ENCODE peak calls at places on chromosomes 1 and 21, in six cellular contexts. Q, B, T, F, V and W are unnamed samples.

GRCh38 chr1:28067523-28068090 is 20.8 kb downstream of the EYA3 start:
- DNase-seq in Q (no peak), B (no peak), T (no peak), F (no peak), V (no peak), W (no peak)

GRCh38 chr1:209692745-209693504 is 11.7 kb upstream of the HSD11B1 start:
- DNase-seq in Q (peak; percentile 72), B (peak; percentile 90), T (peak; percentile 79), F (peak; percentile 64), V (peak; percentile 68), W (peak; percentile 39)

GRCh38 chr1:109482796-109483638 is 688 bp upstream of the ATXN7L2 start:
- DNase-seq in Q (no peak), B (no peak), T (no peak), F (peak; percentile 50), V (no peak), W (peak; percentile 33)

GRCh38 chr1:54199151-54199764 is 572 bp downstream of the CYB5RL start:
- DNase-seq in Q (no peak), B (no peak), T (no peak), F (no peak), V (no peak), W (no peak)

GRCh38 chr1:230337266-230337665 is 88.9 kb downstream of the PGBD5 start:
- DNase-seq in Q (no peak), B (no peak), T (no peak), F (no peak), V (no peak), W (no peak)

GRCh38 chr1:54926955-54927354 is 40.0 kb upstream of the DHCR24 start:
- DNase-seq in Q (no peak), B (no peak), T (no peak), F (no peak), V (no peak), W (no peak)

GRCh38 chr21:42148097-42148496 is 70.8 kb upstream of the ABCG1 start:
- DNase-seq in Q (no peak), B (no peak), T (no peak), F (no peak), V (no peak), W (peak; percentile 8)

GRCh38 chr21:31656199-31657095 is 3.0 kb upstream of the SOD1 start:
- DNase-seq in Q (no peak), B (no peak), T (no peak), F (no peak), V (no peak), W (no peak)

GRCh38 chr1:14955402-14955801 is 198.1 kb upstream of the TMEM51 start:
- DNase-seq in Q (no peak), B (no peak), T (no peak), F (no peak), V (no peak), W (no peak)

GRCh38 chr1:67791686-67792475 is 41.4 kb downstream of the GNG12 start:
- DNase-seq in Q (no peak), B (no peak), T (no peak), F (no peak), V (no peak), W (no peak)

GRCh38 chr1:153735090-153735420 is 7.2 kb downstream of the INTS3 start:
- DNase-seq in Q (no peak), B (no peak), T (no peak), F (no peak), V (no peak), W (no peak)

GRCh38 chr1:208335386-208335785 is 91.2 kb upstream of the PLXNA2 start:
- DNase-seq in Q (no peak), B (no peak), T (no peak), F (no peak), V (no peak), W (no peak)

GRCh38 chr1:77504986-77505385 is 177.5 kb downstream of the ZZZ3 start:
- DNase-seq in Q (no peak), B (no peak), T (no peak), F (no peak), V (no peak), W (no peak)

GRCh38 chr1:151371744-151372410 is 628 bp downstream of the SELENBP1 start:
- DNase-seq in Q (no peak), B (peak; percentile 24), T (peak; percentile 75), F (no peak), V (peak; percentile 63), W (no peak)

GRCh38 chr1:71039666-71040262 is 7.9 kb downstream of the PTGER3 start:
- DNase-seq in Q (no peak), B (no peak), T (no peak), F (no peak), V (no peak), W (no peak)

GRCh38 chr1:176691251-176692228 is 228.6 kb downstream of the PAPPA2 start:
- DNase-seq in Q (peak; percentile 47), B (peak; percentile 40), T (peak; percentile 44), F (no peak), V (no peak), W (no peak)

GRCh38 chr1:89545264-89546038 is 20.8 kb downstream of the LRRC8B start:
- DNase-seq in Q (peak; percentile 16), B (no peak), T (no peak), F (no peak), V (no peak), W (no peak)

GRCh38 chr1:201119206-201119814 is 7.1 kb upstream of the CACNA1S start:
- DNase-seq in Q (peak; percentile 39), B (peak; percentile 60), T (peak; percentile 31), F (peak; percentile 24), V (no peak), W (peak; percentile 33)

GRCh38 chr1:151542710-151543129 is 2.6 kb downstream of the TUFT1 start:
- DNase-seq in Q (no peak), B (no peak), T (no peak), F (no peak), V (no peak), W (no peak)

GRCh38 chr1:102834688-102835320 is 273.5 kb downstream of the COL11A1 start:
- DNase-seq in Q (no peak), B (no peak), T (no peak), F (no peak), V (no peak), W (no peak)

GRCh38 chr1:229199261-229199850 is 71.6 kb upstream of the RAB4A start:
- DNase-seq in Q (no peak), B (peak; percentile 73), T (no peak), F (no peak), V (no peak), W (no peak)

GRCh38 chr1:100358210-100358609 is 5.9 kb downstream of the CDC14A start:
- DNase-seq in Q (no peak), B (no peak), T (no peak), F (no peak), V (no peak), W (no peak)
- TF ChIP-seq CTCF in Q (peak; percentile 58), B (peak; percentile 31), T (no peak), F (peak; percentile 44), V (peak; percentile 41), W (no peak)

GRCh38 chr1:17516303-17517214 is 22.9 kb upstream of the ARHGEF10L start:
- DNase-seq in Q (no peak), B (no peak), T (peak; percentile 86), F (no peak), V (no peak), W (no peak)
- TF ChIP-seq CTCF in Q (no peak), B (no peak), T (no peak), F (no peak), V (no peak), W (no peak)

DNA sequence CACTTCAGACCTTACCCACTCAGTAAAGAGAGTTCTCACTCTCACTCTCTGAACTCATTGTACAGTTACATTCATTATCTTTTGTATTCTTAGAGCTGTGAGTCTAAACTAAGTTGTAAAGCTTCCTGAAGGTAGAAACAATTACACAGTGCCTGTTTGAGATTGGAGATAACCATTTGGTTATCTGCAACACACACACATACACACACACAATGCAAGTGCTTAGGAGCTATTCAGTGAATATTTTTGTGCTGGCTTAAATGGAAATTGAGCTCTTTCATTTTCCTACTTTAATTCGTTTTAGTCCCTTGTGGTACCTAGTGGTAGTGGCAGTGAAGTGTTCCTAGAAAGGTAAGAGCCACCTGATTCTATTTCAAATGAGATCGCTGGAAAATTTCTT is 19.9 kb downstream of the KPNA6 start:
- DNase-seq in Q (no peak), B (no peak), T (no peak), F (no peak), V (no peak), W (no peak)
- TF ChIP-seq CTCF in Q (peak; percentile 30), B (no peak), T (no peak), F (peak; percentile 22), V (no peak), W (no peak)

GRCh38 chr1:6612641-6613360 is 730 bp upstream of the PHF13 start:
- DNase-seq in Q (no peak), B (peak; percentile 49), T (peak; percentile 69), F (peak; percentile 34), V (peak; percentile 36), W (no peak)
- TF ChIP-seq CTCF in Q (no peak), B (no peak), T (no peak), F (no peak), V (no peak), W (no peak)

GRCh38 chr1:94820918-94821317 is 761 bp downstream of the SLC44A3 start:
- DNase-seq in Q (no peak), B (no peak), T (no peak), F (no peak), V (no peak), W (no peak)

GRCh38 chr1:94819584-94819944 is 593 bp upstream of the SLC44A3 start:
- DNase-seq in Q (no peak), B (peak; percentile 11), T (no peak), F (no peak), V (no peak), W (no peak)

GRCh38 chr1:94821636-94822305 is 1.6 kb downstream of the SLC44A3 start:
- DNase-seq in Q (no peak), B (no peak), T (no peak), F (no peak), V (no peak), W (no peak)

GRCh38 chr1:94817697-94818096 is 2.5 kb upstream of the SLC44A3 start:
- DNase-seq in Q (no peak), B (no peak), T (no peak), F (no peak), V (no peak), W (no peak)

GRCh38 chr1:94819945-94820746 is at the start of gene SLC44A3:
- DNase-seq in Q (no peak), B (peak; percentile 75), T (peak; percentile 65), F (peak; percentile 59), V (peak; percentile 45), W (no peak)
- TF ChIP-seq CTCF in Q (no peak), B (no peak), T (peak; percentile 33), F (peak; percentile 30), V (peak; percentile 54), W (no peak)

DNA sequence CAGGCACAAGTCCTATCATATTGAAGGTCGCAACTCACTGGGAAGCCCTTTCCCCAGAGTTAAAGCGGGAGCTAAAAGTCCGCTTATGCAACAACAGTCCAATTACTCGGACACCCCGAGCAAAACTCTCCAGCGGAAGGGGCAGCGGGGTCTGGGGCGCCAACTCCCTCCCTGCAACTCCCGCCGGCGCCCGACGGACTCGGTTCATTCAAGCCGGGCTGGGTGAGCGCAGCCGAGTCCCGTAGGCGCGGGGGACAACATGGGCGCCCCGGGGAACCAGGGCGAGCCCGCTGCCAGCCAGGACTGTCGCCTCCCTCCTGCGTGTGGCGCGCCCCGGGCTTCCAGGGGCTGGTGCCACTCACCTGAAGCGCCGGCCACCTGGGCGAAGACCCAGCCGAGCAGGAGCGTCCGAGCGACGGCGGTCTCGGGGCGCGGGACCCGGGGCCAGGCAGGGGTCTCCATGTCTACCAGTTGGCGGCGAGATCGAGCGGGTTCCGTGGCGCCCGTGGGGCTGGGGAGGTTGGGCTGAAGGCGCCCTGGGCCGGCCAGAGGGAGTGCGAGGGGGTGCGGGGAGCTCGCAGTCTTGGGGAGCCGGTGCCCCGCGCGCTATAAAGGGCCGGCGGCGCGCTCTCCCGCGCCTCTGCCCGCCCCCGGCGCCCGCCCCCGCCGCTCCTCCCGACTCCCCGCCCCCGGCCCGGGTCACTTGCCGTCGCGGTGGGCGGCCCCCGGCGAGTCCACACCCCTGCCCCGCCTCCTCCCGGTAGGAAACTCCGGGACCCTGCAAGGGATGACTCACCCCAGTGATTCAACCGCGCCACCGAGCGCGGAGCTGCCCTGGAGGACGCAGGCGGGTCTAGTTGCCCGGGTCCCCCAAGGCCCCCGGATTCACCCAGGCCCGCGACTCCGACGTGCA is at the start of gene F3:
- DNase-seq in Q (peak; percentile 70), B (peak; percentile 98), T (peak; percentile 95), F (peak; percentile 75), V (peak; percentile 89), W (peak; percentile 53)
- TF ChIP-seq CTCF in Q (no peak), B (no peak), T (peak; percentile 7), F (peak; percentile 44), V (no peak), W (no peak)